ENCODE peak calls at places on chromosomes 3 and 15, in six cellular contexts. One of them, this sample, is unnamed.
A peak's percentile ranks its signal among the peaks of the same experiment; 100 is the strongest.

GRCh38 chr15:39581501-39582285 is 814 bp downstream of the THBS1 start:
- DNase-seq in CD8-positive, alpha-beta memory T cell: no peak
- DNase-seq in K562: peak; percentile 9
- DNase-seq in endothelial cell of umbilical vein: peak; percentile 46
- DNase-seq in CD8-positive, alpha-beta T cell: no peak
- DNase-seq in aorta: peak; percentile 81
- DNase-seq in this sample: peak; percentile 69

GRCh38 chr3:105806361-105806760 is 62.5 kb downstream of the CBLB start:
- DNase-seq in CD8-positive, alpha-beta memory T cell: peak; percentile 28
- DNase-seq in K562: peak; percentile 27
- DNase-seq in endothelial cell of umbilical vein: peak; percentile 66
- DNase-seq in CD8-positive, alpha-beta T cell: no peak
- DNase-seq in aorta: no peak
- DNase-seq in this sample: peak; percentile 60

GRCh38 chr3:8080464-8080863 is 421.2 kb upstream of the LMCD1 start:
- DNase-seq in CD8-positive, alpha-beta memory T cell: no peak
- DNase-seq in K562: no peak
- DNase-seq in endothelial cell of umbilical vein: no peak
- DNase-seq in CD8-positive, alpha-beta T cell: no peak
- DNase-seq in aorta: no peak
- DNase-seq in this sample: no peak

GRCh38 chr15:68407141-68407885 is 24.6 kb downstream of the ITGA11 start:
- DNase-seq in CD8-positive, alpha-beta memory T cell: no peak
- DNase-seq in K562: no peak
- DNase-seq in endothelial cell of umbilical vein: no peak
- DNase-seq in CD8-positive, alpha-beta T cell: no peak
- DNase-seq in aorta: no peak
- DNase-seq in this sample: no peak

GRCh38 chr3:11211531-11212300 is 57.4 kb downstream of the HRH1 start:
- DNase-seq in CD8-positive, alpha-beta memory T cell: no peak
- DNase-seq in K562: no peak
- DNase-seq in endothelial cell of umbilical vein: peak; percentile 35
- DNase-seq in CD8-positive, alpha-beta T cell: no peak
- DNase-seq in aorta: peak; percentile 64
- DNase-seq in this sample: peak; percentile 23

GRCh38 chr15:89221543-89221942 is at the start of gene RLBP1:
- DNase-seq in CD8-positive, alpha-beta memory T cell: no peak
- DNase-seq in K562: no peak
- DNase-seq in endothelial cell of umbilical vein: no peak
- DNase-seq in CD8-positive, alpha-beta T cell: no peak
- DNase-seq in aorta: no peak
- DNase-seq in this sample: no peak

GRCh38 chr3:46812237-46812791 is 50.9 kb downstream of the MYL3 start:
- DNase-seq in CD8-positive, alpha-beta memory T cell: peak; percentile 45
- DNase-seq in K562: peak; percentile 89
- DNase-seq in endothelial cell of umbilical vein: peak; percentile 57
- DNase-seq in CD8-positive, alpha-beta T cell: peak; percentile 55
- DNase-seq in aorta: peak; percentile 92
- DNase-seq in this sample: peak; percentile 56

GRCh38 chr3:3447671-3448070 is 268.2 kb upstream of the CRBN start:
- DNase-seq in CD8-positive, alpha-beta memory T cell: no peak
- DNase-seq in K562: no peak
- DNase-seq in endothelial cell of umbilical vein: no peak
- DNase-seq in CD8-positive, alpha-beta T cell: no peak
- DNase-seq in aorta: no peak
- DNase-seq in this sample: no peak

GRCh38 chr3:190044974-190045373 is 75.7 kb downstream of the P3H2 start:
- DNase-seq in CD8-positive, alpha-beta memory T cell: no peak
- DNase-seq in K562: no peak
- DNase-seq in endothelial cell of umbilical vein: no peak
- DNase-seq in CD8-positive, alpha-beta T cell: no peak
- DNase-seq in aorta: no peak
- DNase-seq in this sample: no peak

GRCh38 chr15:80442728-80443403 is 38.7 kb downstream of the ARNT2 start:
- DNase-seq in CD8-positive, alpha-beta memory T cell: no peak
- DNase-seq in K562: no peak
- DNase-seq in endothelial cell of umbilical vein: no peak
- DNase-seq in CD8-positive, alpha-beta T cell: no peak
- DNase-seq in aorta: no peak
- DNase-seq in this sample: no peak

GRCh38 chr15:53296603-53297002 is 462.9 kb downstream of the WDR72 start:
- DNase-seq in CD8-positive, alpha-beta memory T cell: no peak
- DNase-seq in K562: no peak
- DNase-seq in endothelial cell of umbilical vein: no peak
- DNase-seq in CD8-positive, alpha-beta T cell: no peak
- DNase-seq in aorta: no peak
- DNase-seq in this sample: no peak

GRCh38 chr15:90557147-90557546 is 27.4 kb downstream of the CRTC3 start:
- DNase-seq in CD8-positive, alpha-beta memory T cell: peak; percentile 50
- DNase-seq in K562: peak; percentile 27
- DNase-seq in endothelial cell of umbilical vein: no peak
- DNase-seq in CD8-positive, alpha-beta T cell: no peak
- DNase-seq in aorta: no peak
- DNase-seq in this sample: no peak

GRCh38 chr3:89098964-89099585 is 8.3 kb upstream of the EPHA3 start:
- DNase-seq in CD8-positive, alpha-beta memory T cell: peak; percentile 11
- DNase-seq in K562: peak; percentile 34
- DNase-seq in endothelial cell of umbilical vein: peak; percentile 39
- DNase-seq in CD8-positive, alpha-beta T cell: peak; percentile 3
- DNase-seq in aorta: no peak
- DNase-seq in this sample: peak; percentile 86

GRCh38 chr15:35078221-35078915 is 6.7 kb downstream of the NANOGP8 start:
- DNase-seq in CD8-positive, alpha-beta memory T cell: peak; percentile 15
- DNase-seq in K562: peak; percentile 74
- DNase-seq in endothelial cell of umbilical vein: peak; percentile 54
- DNase-seq in CD8-positive, alpha-beta T cell: no peak
- DNase-seq in aorta: no peak
- DNase-seq in this sample: peak; percentile 81

GRCh38 chr3:60759439-60759838 is 491.8 kb downstream of the FHIT start:
- DNase-seq in CD8-positive, alpha-beta memory T cell: no peak
- DNase-seq in K562: no peak
- DNase-seq in endothelial cell of umbilical vein: no peak
- DNase-seq in CD8-positive, alpha-beta T cell: no peak
- DNase-seq in aorta: no peak
- DNase-seq in this sample: no peak

GRCh38 chr15:41585140-41586047 is 26.4 kb downstream of the TYRO3 start:
- DNase-seq in CD8-positive, alpha-beta memory T cell: peak; percentile 26
- DNase-seq in K562: no peak
- DNase-seq in endothelial cell of umbilical vein: peak; percentile 73
- DNase-seq in CD8-positive, alpha-beta T cell: peak; percentile 2
- DNase-seq in aorta: peak; percentile 84
- DNase-seq in this sample: peak; percentile 68

GRCh38 chr3:23438657-23439056 is 235.5 kb downstream of the UBE2E2 start:
- DNase-seq in CD8-positive, alpha-beta memory T cell: no peak
- DNase-seq in K562: no peak
- DNase-seq in endothelial cell of umbilical vein: no peak
- DNase-seq in CD8-positive, alpha-beta T cell: no peak
- DNase-seq in aorta: no peak
- DNase-seq in this sample: no peak

GRCh38 chr3:23442598-23443383 is 239.7 kb downstream of the UBE2E2 start:
- DNase-seq in CD8-positive, alpha-beta memory T cell: peak; percentile 33
- DNase-seq in K562: no peak
- DNase-seq in endothelial cell of umbilical vein: no peak
- DNase-seq in CD8-positive, alpha-beta T cell: no peak
- DNase-seq in aorta: no peak
- DNase-seq in this sample: no peak

GRCh38 chr3:23440416-23441294 is 237.5 kb downstream of the UBE2E2 start:
- DNase-seq in CD8-positive, alpha-beta memory T cell: peak; percentile 26
- DNase-seq in K562: no peak
- DNase-seq in endothelial cell of umbilical vein: no peak
- DNase-seq in CD8-positive, alpha-beta T cell: no peak
- DNase-seq in aorta: no peak
- DNase-seq in this sample: no peak

GRCh38 chr3:23435904-23436303 is 232.8 kb downstream of the UBE2E2 start:
- DNase-seq in CD8-positive, alpha-beta memory T cell: no peak
- DNase-seq in K562: no peak
- DNase-seq in endothelial cell of umbilical vein: no peak
- DNase-seq in CD8-positive, alpha-beta T cell: no peak
- DNase-seq in aorta: no peak
- DNase-seq in this sample: no peak

DNA sequence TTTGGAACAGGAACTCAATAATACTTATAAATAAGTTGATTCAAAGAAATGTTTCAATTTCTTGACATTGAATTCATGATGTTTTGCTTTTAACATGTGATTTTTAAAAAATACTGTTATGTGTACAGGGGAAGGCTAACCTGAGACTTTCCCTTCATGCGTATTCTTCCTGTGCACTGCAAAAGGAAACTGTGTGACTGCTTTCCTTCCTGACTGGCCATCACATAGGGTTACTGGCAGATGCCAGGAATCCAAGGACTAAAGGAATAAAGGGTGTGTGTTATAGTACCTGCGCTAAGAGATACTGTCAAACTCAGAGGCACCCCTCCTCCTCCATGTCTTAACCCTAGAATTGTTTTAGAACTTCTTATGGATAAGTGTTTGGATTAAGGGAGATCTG is 236.0 kb downstream of the UBE2E2 start:
- DNase-seq in CD8-positive, alpha-beta memory T cell: no peak
- DNase-seq in K562: no peak
- DNase-seq in endothelial cell of umbilical vein: peak; percentile 70
- DNase-seq in CD8-positive, alpha-beta T cell: no peak
- DNase-seq in aorta: no peak
- DNase-seq in this sample: no peak
- H3K4me3 ChIP-seq in CD8-positive, alpha-beta memory T cell: no peak overlapping the region
- H3K4me3 ChIP-seq in K562: no peak overlapping the region
- H3K4me3 ChIP-seq in endothelial cell of umbilical vein: no peak overlapping the region
- H3K4me3 ChIP-seq in CD8-positive, alpha-beta T cell: no peak overlapping the region
- H3K4me3 ChIP-seq in aorta: no peak overlapping the region
- H3K4me3 ChIP-seq in this sample: no peak overlapping the region

DNA sequence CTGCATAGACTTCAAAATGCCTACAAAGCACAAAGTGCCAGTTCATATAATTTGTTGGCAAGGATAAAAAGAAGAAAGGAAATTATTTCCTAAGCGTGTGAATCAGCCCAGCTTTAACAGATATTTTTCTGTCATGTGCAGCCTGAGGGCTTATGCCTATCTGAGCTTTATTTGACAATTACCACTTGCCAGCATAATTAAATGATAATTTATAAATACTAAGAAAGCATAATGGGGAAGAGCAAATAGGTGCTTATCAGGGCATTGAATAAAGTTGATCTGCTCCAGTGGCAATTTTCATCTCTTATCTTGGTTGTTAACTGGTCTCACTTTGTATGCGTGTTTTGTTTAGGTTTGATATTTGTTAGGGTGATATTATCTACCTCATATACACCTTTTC is 313.4 kb upstream of the DNAJC19 start:
- DNase-seq in CD8-positive, alpha-beta memory T cell: no peak
- DNase-seq in K562: no peak
- DNase-seq in endothelial cell of umbilical vein: no peak
- DNase-seq in CD8-positive, alpha-beta T cell: no peak
- DNase-seq in aorta: no peak
- DNase-seq in this sample: no peak
- H3K27me3 ChIP-seq in CD8-positive, alpha-beta memory T cell: no peaks in the 10 kb centered on the region
- H3K27me3 ChIP-seq in K562: no peaks in the 10 kb centered on the region
- H3K27me3 ChIP-seq in endothelial cell of umbilical vein: no peaks in the 10 kb centered on the region
- H3K27me3 ChIP-seq in CD8-positive, alpha-beta T cell: no peaks in the 10 kb centered on the region
- H3K27me3 ChIP-seq in aorta: no peaks in the 10 kb centered on the region
- H3K27me3 ChIP-seq in this sample: no peaks in the 10 kb centered on the region

DNA sequence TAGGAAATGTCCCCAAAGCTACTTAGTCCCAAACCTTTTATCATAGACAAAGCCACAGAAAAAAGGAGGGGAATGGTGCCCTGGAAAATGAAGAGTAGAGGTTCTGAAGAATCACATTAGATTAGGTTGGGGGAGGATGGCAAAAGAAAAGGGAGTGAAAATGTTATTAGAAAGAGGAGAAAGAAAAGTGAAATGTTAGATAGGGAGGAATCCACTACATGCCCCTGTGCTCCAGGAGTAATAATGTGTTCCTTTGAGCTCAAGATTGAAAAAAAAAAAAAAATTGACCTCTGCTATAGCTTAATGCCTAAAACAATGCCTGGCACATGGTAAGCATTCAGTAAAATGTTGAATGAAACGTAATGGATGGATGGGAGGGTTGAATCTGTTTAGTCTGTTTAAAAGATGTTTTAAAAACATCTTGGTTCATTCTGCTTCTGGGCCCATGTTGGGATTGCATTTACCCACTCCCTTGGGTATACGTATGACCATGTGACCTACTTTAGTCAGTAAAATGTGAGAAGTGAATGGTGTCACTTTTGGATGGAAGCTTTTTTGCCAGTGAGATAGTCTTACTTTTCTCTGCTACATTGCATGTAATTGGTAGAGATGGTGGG is 19.0 kb downstream of the MAPK6 start:
- DNase-seq in CD8-positive, alpha-beta memory T cell: no peak
- DNase-seq in K562: no peak
- DNase-seq in endothelial cell of umbilical vein: no peak
- DNase-seq in CD8-positive, alpha-beta T cell: no peak
- DNase-seq in aorta: no peak
- DNase-seq in this sample: no peak
- H3K4me1 ChIP-seq in CD8-positive, alpha-beta memory T cell: peaks cover 19% of the 10 kb centered on the region
- H3K4me1 ChIP-seq in K562: peaks cover 45% of the 10 kb centered on the region
- H3K4me1 ChIP-seq in endothelial cell of umbilical vein: no peaks in the 10 kb centered on the region
- H3K4me1 ChIP-seq in CD8-positive, alpha-beta T cell: peaks cover 21% of the 10 kb centered on the region
- H3K4me1 ChIP-seq in aorta: peaks cover 5% of the 10 kb centered on the region
- H3K4me1 ChIP-seq in this sample: peaks cover 35% of the 10 kb centered on the region

GRCh38 chr3:161372321-161373260 is 1.3 kb upstream of the SPTSSB start:
- DNase-seq in CD8-positive, alpha-beta memory T cell: no peak
- DNase-seq in K562: no peak
- DNase-seq in endothelial cell of umbilical vein: peak; percentile 27
- DNase-seq in CD8-positive, alpha-beta T cell: no peak
- DNase-seq in aorta: peak; percentile 75
- DNase-seq in this sample: peak; percentile 60
- H3K4me3 ChIP-seq in CD8-positive, alpha-beta memory T cell: peak overlapping the region; percentile 54
- H3K4me3 ChIP-seq in K562: no peak overlapping the region
- H3K4me3 ChIP-seq in endothelial cell of umbilical vein: peak overlapping the region; percentile 33
- H3K4me3 ChIP-seq in CD8-positive, alpha-beta T cell: peak overlapping the region; percentile 57
- H3K4me3 ChIP-seq in aorta: peak overlapping the region; percentile 50
- H3K4me3 ChIP-seq in this sample: peak overlapping the region; percentile 78

GRCh38 chr3:163129287-163129686 is 1632.7 kb downstream of the OTOL1 start:
- DNase-seq in CD8-positive, alpha-beta memory T cell: no peak
- DNase-seq in K562: no peak
- DNase-seq in endothelial cell of umbilical vein: no peak
- DNase-seq in CD8-positive, alpha-beta T cell: no peak
- DNase-seq in aorta: no peak
- DNase-seq in this sample: no peak

GRCh38 chr3:163132111-163132510 is 1635.5 kb downstream of the OTOL1 start:
- DNase-seq in CD8-positive, alpha-beta memory T cell: no peak
- DNase-seq in K562: no peak
- DNase-seq in endothelial cell of umbilical vein: no peak
- DNase-seq in CD8-positive, alpha-beta T cell: no peak
- DNase-seq in aorta: no peak
- DNase-seq in this sample: no peak

DNA sequence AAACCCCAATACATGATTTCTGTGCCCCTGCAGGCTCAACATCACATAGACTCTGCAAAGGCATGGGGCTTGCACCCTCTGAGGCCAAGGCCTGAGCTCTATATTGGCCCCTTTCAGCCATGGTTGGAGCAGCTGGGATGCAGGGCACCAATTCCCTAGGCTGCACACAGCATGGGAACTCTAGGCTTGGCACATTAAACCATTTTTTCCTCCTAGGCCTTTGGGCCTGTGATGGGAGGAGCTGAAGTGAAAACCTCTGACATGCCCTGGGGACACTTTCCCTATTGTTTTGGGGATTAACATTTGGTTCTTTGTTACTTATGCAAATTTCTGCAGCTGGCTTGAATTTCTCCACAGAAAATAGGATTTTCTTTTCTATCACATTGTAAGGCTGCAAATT is 1629.5 kb downstream of the OTOL1 start:
- DNase-seq in CD8-positive, alpha-beta memory T cell: no peak
- DNase-seq in K562: no peak
- DNase-seq in endothelial cell of umbilical vein: no peak
- DNase-seq in CD8-positive, alpha-beta T cell: no peak
- DNase-seq in aorta: no peak
- DNase-seq in this sample: no peak
- H3K27me3 ChIP-seq in CD8-positive, alpha-beta memory T cell: no peaks in the 10 kb centered on the region
- H3K27me3 ChIP-seq in K562: no peaks in the 10 kb centered on the region
- H3K27me3 ChIP-seq in endothelial cell of umbilical vein: no peaks in the 10 kb centered on the region
- H3K27me3 ChIP-seq in CD8-positive, alpha-beta T cell: no peaks in the 10 kb centered on the region
- H3K27me3 ChIP-seq in aorta: no peaks in the 10 kb centered on the region
- H3K27me3 ChIP-seq in this sample: no peaks in the 10 kb centered on the region

GRCh38 chr3:72080800-72081199 is 295.9 kb upstream of the PROK2 start:
- DNase-seq in CD8-positive, alpha-beta memory T cell: no peak
- DNase-seq in K562: peak; percentile 58
- DNase-seq in endothelial cell of umbilical vein: no peak
- DNase-seq in CD8-positive, alpha-beta T cell: no peak
- DNase-seq in aorta: no peak
- DNase-seq in this sample: no peak
- H3K4me1 ChIP-seq in CD8-positive, alpha-beta memory T cell: no peaks in the 10 kb centered on the region
- H3K4me1 ChIP-seq in K562: peaks cover 34% of the 10 kb centered on the region
- H3K4me1 ChIP-seq in endothelial cell of umbilical vein: no peaks in the 10 kb centered on the region
- H3K4me1 ChIP-seq in CD8-positive, alpha-beta T cell: no peaks in the 10 kb centered on the region
- H3K4me1 ChIP-seq in aorta: peaks cover 12% of the 10 kb centered on the region
- H3K4me1 ChIP-seq in this sample: peaks cover 19% of the 10 kb centered on the region